ENCODE peak calls at places on chromosomes 7 and 10, in five cellular contexts. X is mesenchymal stem cell, V is ovary, F is neuronal stem cell, K is astrocyte. U is an unnamed sample. For H3K9me3, the result is how much of the 10 kb centered on the place peaks cover.

GRCh38 chr7:55158983-55159382 is 140.2 kb downstream of the EGFR start:
- DNase-seq in V (no peak), K (no peak), F (no peak), X (no peak), U (no peak)

GRCh38 chr7:44377681-44378421 is 52.5 kb upstream of the CAMK2B start:
- DNase-seq in F (no peak), V (no peak), K (no peak), X (no peak), U (no peak)

GRCh38 chr10:49361735-49362568 is 33.9 kb downstream of the DRGX start:
- DNase-seq in V (no peak), K (no peak), X (no peak), F (no peak), U (no peak)

GRCh38 chr7:155887174-155887525 is 74.9 kb upstream of the SHH start:
- DNase-seq in F (no peak), X (no peak), K (no peak), V (no peak), U (no peak)

GRCh38 chr7:142231716-142232115 is 26.1 kb downstream of the PRSS58 start:
- DNase-seq in V (no peak), K (no peak), F (peak), X (no peak), U (no peak)

GRCh38 chr10:80612261-80612660 is 74.6 kb downstream of the SH2D4B start:
- DNase-seq in K (no peak), V (no peak), F (no peak), X (no peak), U (no peak)

GRCh38 chr10:100570518-100570865 is 34.7 kb downstream of the HIF1AN start:
- DNase-seq in V (no peak), K (no peak), X (no peak), F (no peak), U (no peak)

GRCh38 chr10:91617073-91617580 is 15.7 kb downstream of the PPP1R3C start:
- DNase-seq in F (no peak), K (peak), X (peak), V (no peak), U (no peak)

GRCh38 chr7:117202511-117202910 is 120.3 kb downstream of the WNT2 start:
- DNase-seq in K (no peak), X (no peak), F (no peak), V (no peak), U (no peak)

GRCh38 chr7:137506031-137506430 is 162.5 kb upstream of the PTN start:
- DNase-seq in F (no peak), V (no peak), X (no peak), K (no peak), U (no peak)

GRCh38 chr7:137513091-137513490 is 169.6 kb upstream of the PTN start:
- DNase-seq in F (no peak), V (no peak), X (no peak), K (no peak), U (no peak)

GRCh38 chr7:137507096-137507495 is 163.6 kb upstream of the PTN start:
- DNase-seq in F (no peak), X (no peak), V (no peak), K (no peak), U (no peak)

GRCh38 chr7:137508437-137509175 is 165.1 kb upstream of the PTN start:
- DNase-seq in V (no peak), F (no peak), K (peak), X (peak), U (no peak)
- H3K27ac ChIP-seq in V (no peak), F (no peak), K (peak), X (peak), U (no peak)

GRCh38 chr7:159310457-159311171 is 165.9 kb upstream of the VIPR2 start:
- DNase-seq in F (no peak), V (no peak), X (no peak), K (no peak), U (no peak)
- H3K9me3 ChIP-seq in F (under half), V (under half), X (under half), K (under half), U (under half)

GRCh38 chr7:1662767-1663166 is 7.3 kb upstream of the ELFN1 start:
- DNase-seq in V (peak), F (no peak), K (no peak), X (no peak), U (no peak)
- H3K4me3 ChIP-seq in V (no peak), F (no peak), K (no peak), X (no peak), U (no peak)

GRCh38 chr7:25754751-25755150 is 397.2 kb upstream of the NFE2L3 start:
- DNase-seq in F (no peak), K (no peak), V (no peak), X (no peak), U (no peak)

GRCh38 chr7:25754333-25754732 is 397.7 kb upstream of the NFE2L3 start:
- DNase-seq in K (no peak), X (no peak), F (no peak), V (peak), U (no peak)

GRCh38 chr7:25753837-25754236 is 398.2 kb upstream of the NFE2L3 start:
- DNase-seq in X (no peak), V (no peak), K (no peak), F (no peak), U (no peak)

GRCh38 chr7:25752169-25752568 is 399.8 kb upstream of the NFE2L3 start:
- DNase-seq in F (no peak), V (no peak), X (no peak), K (no peak), U (no peak)

GRCh38 chr7:25752967-25753791 is 398.8 kb upstream of the NFE2L3 start:
- DNase-seq in V (no peak), F (peak), K (peak), X (no peak), U (no peak)
- H3K27ac ChIP-seq in V (no peak), F (peak), K (no peak), X (peak), U (no peak)

GRCh38 chr7:78301361-78301760 is 502.8 kb downstream of the PHTF2 start:
- DNase-seq in K (peak), F (no peak), X (peak), V (no peak), U (no peak)
- H3K9me3 ChIP-seq in K (under half), F (under half), X (under half), V (under half), U (under half)

GRCh38 chr7:66055321-66055956 is 20.2 kb upstream of the ASL start:
- DNase-seq in K (peak), F (no peak), V (no peak), X (no peak), U (no peak)
- H3K4me3 ChIP-seq in K (no peak), F (no peak), V (no peak), X (no peak), U (peak)

U was measured in CD4-positive, CD25-positive, alpha-beta regulatory T cell.